ENCODE peak calls at places on chromosomes 16 and 17, in four cellular contexts. O, J, E and Y are unnamed samples.

GRCh38 chr17:59719526-59719925 is 12.1 kb downstream of the VMP1 start:
- DNase-seq in E (no peak), O (no peak), J (no peak), Y (no peak)

GRCh38 chr17:19250421-19251141 is 13.4 kb downstream of the EPN2 start:
- DNase-seq in O (no peak), J (peak; percentile 64), E (no peak), Y (peak; percentile 42)

GRCh38 chr16:73065617-73066313 is 17.8 kb upstream of the ZFHX3 start:
- DNase-seq in O (peak; percentile 50), E (no peak), J (no peak), Y (no peak)

GRCh38 chr17:78416791-78417530 is 38.5 kb downstream of the PGS1 start:
- DNase-seq in O (no peak), E (no peak), J (peak; percentile 36), Y (peak; percentile 61)

GRCh38 chr17:36657763-36658490 is 56.5 kb downstream of the MRM1 start:
- DNase-seq in J (peak; percentile 20), O (no peak), E (no peak), Y (peak; percentile 51)

GRCh38 chr17:33674685-33675084 is 381.6 kb upstream of the ASIC2 start:
- DNase-seq in J (peak; percentile 64), E (no peak), O (peak; percentile 40), Y (peak; percentile 78)

GRCh38 chr17:64256913-64257807 is 5.9 kb downstream of the TEX2 start:
- DNase-seq in J (no peak), O (no peak), E (no peak), Y (no peak)

GRCh38 chr16:11399261-11399831 is 54.1 kb downstream of the RMI2 start:
- DNase-seq in E (no peak), O (no peak), J (no peak), Y (no peak)

GRCh38 chr16:21565816-21566669 is 33.3 kb upstream of the METTL9 start:
- DNase-seq in J (peak; percentile 16), O (no peak), E (peak; percentile 54), Y (no peak)

GRCh38 chr17:73582821-73583220 is 61.4 kb downstream of the SDK2 start:
- DNase-seq in E (no peak), O (no peak), J (no peak), Y (no peak)

GRCh38 chr17:29563816-29564215 is 3.0 kb downstream of the ABHD15 start:
- DNase-seq in J (no peak), E (peak; percentile 53), O (no peak), Y (no peak)

GRCh38 chr17:77898521-77899434 is 59.7 kb upstream of the TNRC6C start:
- DNase-seq in E (no peak), J (no peak), O (no peak), Y (no peak)

GRCh38 chr16:5020551-5020950 is 13.2 kb downstream of the NAGPA start:
- DNase-seq in J (no peak), E (no peak), O (no peak), Y (no peak)

GRCh38 chr16:56300901-56301351 is 109.6 kb downstream of the GNAO1 start:
- DNase-seq in J (no peak), E (no peak), O (no peak), Y (no peak)

GRCh38 chr17:28395426-28395825 is 10.6 kb downstream of the SLC46A1 start:
- DNase-seq in E (no peak), J (no peak), O (no peak), Y (no peak)

GRCh38 chr16:78490431-78490830 is 391.0 kb downstream of the WWOX start:
- DNase-seq in O (no peak), J (no peak), E (no peak), Y (no peak)

GRCh38 chr16:54932737-54933254 is 2.1 kb downstream of the IRX5 start:
- DNase-seq in J (no peak), O (no peak), E (no peak), Y (no peak)

GRCh38 chr17:9976283-9977009 is 71.4 kb upstream of the RCVRN start:
- DNase-seq in J (no peak), O (no peak), E (no peak), Y (no peak)

GRCh38 chr16:24993722-24994686 is 21.2 kb downstream of the ARHGAP17 start:
- DNase-seq in O (no peak), J (peak; percentile 52), E (no peak), Y (no peak)

GRCh38 chr17:79997004-79997673 is 38.5 kb downstream of the TBC1D16 start:
- DNase-seq in J (no peak), O (no peak), E (no peak), Y (no peak)

GRCh38 chr17:66405836-66406679 is 103.6 kb downstream of the PRKCA start:
- DNase-seq in J (peak; percentile 35), O (no peak), E (no peak), Y (no peak)

GRCh38 chr16:1154887-1155331 is 2.0 kb downstream of the CACNA1H start:
- DNase-seq in E (no peak), J (no peak), O (no peak), Y (no peak)

GRCh38 chr17:2397247-2398171 is 3.4 kb downstream of the MNT start:
- DNase-seq in E (no peak), J (no peak), O (no peak), Y (no peak)

GRCh38 chr17:1764274-1764673 is 2.4 kb downstream of the SERPINF1 start:
- DNase-seq in E (peak; percentile 90), O (peak; percentile 74), J (peak; percentile 45), Y (peak; percentile 84)

GRCh38 chr16:56478228-56479049 is 27.1 kb downstream of the OGFOD1 start:
- DNase-seq in J (no peak), O (no peak), E (no peak), Y (no peak)

GRCh38 chr17:76943781-76944213 is 75.6 kb downstream of the MGAT5B start:
- DNase-seq in E (no peak), J (no peak), O (no peak), Y (no peak)

GRCh38 chr16:86622700-86623615 is 44.6 kb downstream of the FOXL1 start:
- DNase-seq in E (no peak), J (no peak), O (no peak), Y (no peak)

GRCh38 chr17:69358688-69359596 is 32.0 kb upstream of the ABCA5 start:
- DNase-seq in O (no peak), J (no peak), E (no peak), Y (no peak)

GRCh38 chr17:74369221-74369620 is 1.9 kb downstream of the GPR142 start:
- DNase-seq in O (peak; percentile 29), E (no peak), J (no peak), Y (peak; percentile 21)

GRCh38 chr16:1820096-1820972 is 6.3 kb downstream of the HAGH start:
- DNase-seq in E (no peak), J (no peak), O (no peak), Y (no peak)

DNA sequence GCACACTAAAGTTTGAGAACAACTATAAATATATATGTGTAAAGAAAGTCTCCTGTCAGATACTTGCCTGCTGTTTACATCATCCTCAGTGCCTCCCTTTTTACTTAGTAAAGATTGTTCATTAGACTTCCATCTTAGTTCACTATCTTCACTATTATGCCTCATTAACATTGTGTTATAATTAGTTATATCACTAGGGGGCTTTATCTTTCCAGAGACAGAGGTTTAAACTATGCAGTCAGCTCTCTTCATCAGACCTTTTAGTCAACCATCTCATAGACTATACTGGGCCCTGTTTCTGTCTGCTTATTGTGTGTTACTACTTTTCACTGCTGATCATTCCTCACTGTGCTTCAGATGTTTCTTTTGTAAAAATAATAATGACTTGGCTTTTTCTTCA is 630.8 kb upstream of the KIF2B start:
- DNase-seq in J (no peak), E (no peak), O (no peak), Y (no peak)
- TF ChIP-seq CTCF in J (no peak), E (no peak), O (no peak), Y (no peak)

GRCh38 chr17:75826561-75827290 is 17.5 kb downstream of the UNC13D start:
- DNase-seq in E (peak; percentile 76), J (no peak), O (no peak), Y (no peak)
- TF ChIP-seq POLR2A in E (no peak), J (no peak), O (no peak), Y (no peak)

DNA sequence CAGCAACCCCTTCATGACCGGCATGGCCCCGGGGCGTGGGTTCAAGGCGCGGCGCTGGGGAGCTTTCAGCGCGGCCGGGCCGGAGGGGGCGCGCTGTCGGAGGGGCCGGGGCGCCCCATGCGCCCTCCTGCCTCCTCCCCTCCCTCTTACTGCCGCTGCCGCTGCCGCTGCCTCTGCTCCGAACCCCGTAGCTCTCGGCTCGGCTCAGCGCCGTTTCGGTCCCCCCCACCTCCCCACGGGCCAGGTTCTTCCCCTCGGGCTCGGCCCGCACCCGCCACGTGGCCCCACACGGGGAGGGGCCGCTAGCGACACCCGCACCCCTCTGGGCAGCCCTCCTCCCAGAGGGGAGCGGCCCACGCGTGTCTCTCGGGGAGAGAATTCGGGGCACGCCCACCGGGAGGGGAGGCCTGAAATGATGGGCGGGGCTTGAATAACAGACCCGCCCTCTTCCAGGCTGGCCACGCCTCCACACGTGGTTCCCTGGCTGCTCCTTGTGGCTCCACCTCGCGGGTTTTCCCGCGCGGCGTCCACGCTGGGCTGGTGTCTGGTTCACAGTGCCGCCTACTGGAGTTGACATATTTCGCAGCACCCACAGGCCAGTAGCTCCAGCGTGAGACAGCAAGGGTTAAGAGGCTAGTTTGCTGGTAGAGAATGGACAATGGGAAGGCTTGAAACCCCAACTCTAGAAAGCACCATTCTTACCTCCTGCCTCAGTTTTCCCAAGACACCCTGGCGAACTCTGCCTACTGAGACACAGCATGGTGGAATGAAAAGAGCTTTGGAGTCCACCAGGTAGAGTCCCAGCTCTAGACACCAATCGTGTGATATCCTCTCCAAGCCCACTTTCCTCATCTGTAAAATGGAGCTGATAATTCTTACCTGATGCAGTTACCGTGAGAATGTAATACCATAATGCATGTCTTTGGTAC is at the start of gene KCNH4:
- DNase-seq in J (peak; percentile 81), E (peak; percentile 84), O (peak; percentile 49), Y (peak; percentile 82)
- TF ChIP-seq CTCF in J (peak; percentile 80), E (peak; percentile 45), O (peak; percentile 49), Y (peak; percentile 71)

GRCh38 chr16:77190478-77191258 is at the start of gene MON1B:
- DNase-seq in O (peak; percentile 96), E (peak; percentile 99), J (peak; percentile 99), Y (peak; percentile 99)
- TF ChIP-seq POLR2A in O (peak; percentile 58), E (no peak), J (peak; percentile 85), Y (peak; percentile 75)